ENCODE peak calls at places on chromosome 18, in seven cellular contexts. One of them, this sample, is unnamed.
A peak's percentile ranks its signal among the peaks of the same experiment; 100 is the strongest.

GRCh38 chr18:3384664-3385189 is 65.2 kb upstream of the TGIF1 start:
- DNase-seq in fibroblast of pulmonary artery: no peak
- DNase-seq in LoVo: no peak
- DNase-seq in sciatic nerve: no peak
- DNase-seq in stimulated activated CD4-positive, alpha-beta T cell treated with anti-CD3 and anti-CD28 coated beads, TNF-alpha, amount 100 ng/mL, for 4 hours: no peak
- DNase-seq in cardiac fibroblast: no peak
- DNase-seq in naive thymus-derived CD8-positive, alpha-beta T cell: no peak
- DNase-seq in this sample: no peak

GRCh38 chr18:37160038-37160745 is 331.3 kb downstream of the KIAA1328 start:
- DNase-seq in fibroblast of pulmonary artery: no peak
- DNase-seq in LoVo: no peak
- DNase-seq in sciatic nerve: no peak
- DNase-seq in stimulated activated CD4-positive, alpha-beta T cell treated with anti-CD3 and anti-CD28 coated beads, TNF-alpha, amount 100 ng/mL, for 4 hours: no peak
- DNase-seq in cardiac fibroblast: no peak
- DNase-seq in naive thymus-derived CD8-positive, alpha-beta T cell: no peak
- DNase-seq in this sample: no peak

GRCh38 chr18:12744103-12744502 is 41.3 kb downstream of the PSMG2 start:
- DNase-seq in fibroblast of pulmonary artery: peak; percentile 85
- DNase-seq in LoVo: peak; percentile 38
- DNase-seq in sciatic nerve: no peak
- DNase-seq in stimulated activated CD4-positive, alpha-beta T cell treated with anti-CD3 and anti-CD28 coated beads, TNF-alpha, amount 100 ng/mL, for 4 hours: no peak
- DNase-seq in cardiac fibroblast: peak; percentile 84
- DNase-seq in naive thymus-derived CD8-positive, alpha-beta T cell: no peak
- DNase-seq in this sample: no peak

GRCh38 chr18:79971986-79972385 is 7.5 kb downstream of the HSBP1L1 start:
- DNase-seq in fibroblast of pulmonary artery: no peak
- DNase-seq in LoVo: no peak
- DNase-seq in sciatic nerve: peak; percentile 30
- DNase-seq in stimulated activated CD4-positive, alpha-beta T cell treated with anti-CD3 and anti-CD28 coated beads, TNF-alpha, amount 100 ng/mL, for 4 hours: no peak
- DNase-seq in cardiac fibroblast: no peak
- DNase-seq in naive thymus-derived CD8-positive, alpha-beta T cell: no peak
- DNase-seq in this sample: no peak

GRCh38 chr18:69948919-69949537 is 1.4 kb upstream of the CD226 start:
- DNase-seq in fibroblast of pulmonary artery: peak; percentile 62
- DNase-seq in LoVo: no peak
- DNase-seq in sciatic nerve: no peak
- DNase-seq in stimulated activated CD4-positive, alpha-beta T cell treated with anti-CD3 and anti-CD28 coated beads, TNF-alpha, amount 100 ng/mL, for 4 hours: no peak
- DNase-seq in cardiac fibroblast: peak; percentile 60
- DNase-seq in naive thymus-derived CD8-positive, alpha-beta T cell: no peak
- DNase-seq in this sample: no peak

GRCh38 chr18:378039-378438 is 110.2 kb upstream of the THOC1 start:
- DNase-seq in fibroblast of pulmonary artery: no peak
- DNase-seq in LoVo: no peak
- DNase-seq in sciatic nerve: no peak
- DNase-seq in stimulated activated CD4-positive, alpha-beta T cell treated with anti-CD3 and anti-CD28 coated beads, TNF-alpha, amount 100 ng/mL, for 4 hours: no peak
- DNase-seq in cardiac fibroblast: no peak
- DNase-seq in naive thymus-derived CD8-positive, alpha-beta T cell: no peak
- DNase-seq in this sample: no peak

GRCh38 chr18:47280121-47280520 is 28.7 kb upstream of the SKOR2 start:
- DNase-seq in fibroblast of pulmonary artery: no peak
- DNase-seq in LoVo: no peak
- DNase-seq in sciatic nerve: no peak
- DNase-seq in stimulated activated CD4-positive, alpha-beta T cell treated with anti-CD3 and anti-CD28 coated beads, TNF-alpha, amount 100 ng/mL, for 4 hours: no peak
- DNase-seq in cardiac fibroblast: no peak
- DNase-seq in naive thymus-derived CD8-positive, alpha-beta T cell: no peak
- DNase-seq in this sample: no peak

GRCh38 chr18:53457068-53457467 is 767.4 kb downstream of the MBD2 start:
- DNase-seq in fibroblast of pulmonary artery: no peak
- DNase-seq in LoVo: no peak
- DNase-seq in sciatic nerve: no peak
- DNase-seq in stimulated activated CD4-positive, alpha-beta T cell treated with anti-CD3 and anti-CD28 coated beads, TNF-alpha, amount 100 ng/mL, for 4 hours: no peak
- DNase-seq in cardiac fibroblast: peak; percentile 26
- DNase-seq in naive thymus-derived CD8-positive, alpha-beta T cell: no peak
- DNase-seq in this sample: no peak

GRCh38 chr18:79571221-79572092 is 108.1 kb upstream of the CTDP1 start:
- DNase-seq in fibroblast of pulmonary artery: no peak
- DNase-seq in LoVo: no peak
- DNase-seq in sciatic nerve: peak; percentile 59
- DNase-seq in stimulated activated CD4-positive, alpha-beta T cell treated with anti-CD3 and anti-CD28 coated beads, TNF-alpha, amount 100 ng/mL, for 4 hours: no peak
- DNase-seq in cardiac fibroblast: no peak
- DNase-seq in naive thymus-derived CD8-positive, alpha-beta T cell: no peak
- DNase-seq in this sample: no peak

GRCh38 chr18:54717673-54718435 is 110.4 kb upstream of the RAB27B start:
- DNase-seq in fibroblast of pulmonary artery: peak; percentile 18
- DNase-seq in LoVo: no peak
- DNase-seq in sciatic nerve: no peak
- DNase-seq in stimulated activated CD4-positive, alpha-beta T cell treated with anti-CD3 and anti-CD28 coated beads, TNF-alpha, amount 100 ng/mL, for 4 hours: no peak
- DNase-seq in cardiac fibroblast: peak; percentile 16
- DNase-seq in naive thymus-derived CD8-positive, alpha-beta T cell: peak; percentile 17
- DNase-seq in this sample: no peak

GRCh38 chr18:66999003-66999402 is 395.1 kb upstream of the CDH19 start:
- DNase-seq in fibroblast of pulmonary artery: no peak
- DNase-seq in LoVo: no peak
- DNase-seq in sciatic nerve: no peak
- DNase-seq in stimulated activated CD4-positive, alpha-beta T cell treated with anti-CD3 and anti-CD28 coated beads, TNF-alpha, amount 100 ng/mL, for 4 hours: no peak
- DNase-seq in cardiac fibroblast: no peak
- DNase-seq in naive thymus-derived CD8-positive, alpha-beta T cell: no peak
- DNase-seq in this sample: no peak

GRCh38 chr18:35371412-35372195 is 5.5 kb downstream of the ZNF396 start:
- DNase-seq in fibroblast of pulmonary artery: peak; percentile 13
- DNase-seq in LoVo: no peak
- DNase-seq in sciatic nerve: no peak
- DNase-seq in stimulated activated CD4-positive, alpha-beta T cell treated with anti-CD3 and anti-CD28 coated beads, TNF-alpha, amount 100 ng/mL, for 4 hours: no peak
- DNase-seq in cardiac fibroblast: no peak
- DNase-seq in naive thymus-derived CD8-positive, alpha-beta T cell: no peak
- DNase-seq in this sample: no peak

This sample was measured in retinal pigment epithelial cell.